ENCODE peak calls at places on chromosomes 16 and 17, in nine cellular contexts. Q, R, C, W, T, B, A, P and F are unnamed samples.

GRCh38 chr16:13322357-13322756 is 421.0 kb downstream of the SHISA9 start:
- DNase-seq in Q (no peak), R (no peak), C (peak), W (no peak), T (no peak), B (no peak), A (no peak), P (no peak), F (no peak)

GRCh38 chr17:29076722-29077121 is 33.8 kb downstream of the PIPOX start:
- DNase-seq in Q (no peak), R (no peak), C (no peak), W (no peak), T (no peak), B (no peak), A (no peak), P (no peak), F (no peak)

GRCh38 chr17:13429201-13429600 is 172.5 kb downstream of the HS3ST3A1 start:
- DNase-seq in Q (no peak), R (peak), C (no peak), W (peak), T (peak), B (no peak), A (no peak), P (no peak), F (no peak)

GRCh38 chr17:18141210-18141803 is 32.8 kb downstream of the MYO15A start:
- DNase-seq in Q (peak), R (peak), C (peak), W (peak), T (peak), B (no peak), A (peak), P (no peak), F (no peak)

GRCh38 chr17:38608648-38609047 is 2.9 kb upstream of the SRCIN1 start:
- DNase-seq in Q (no peak), R (no peak), C (no peak), W (no peak), T (no peak), B (peak), A (no peak), P (peak), F (peak)

GRCh38 chr16:12120331-12120981 is 143.9 kb downstream of the SNX29 start:
- DNase-seq in Q (no peak), R (peak), C (no peak), W (no peak), T (no peak), B (no peak), A (no peak), P (no peak), F (no peak)

GRCh38 chr16:30351586-30352419 is 3.3 kb downstream of the CD2BP2 start:
- DNase-seq in Q (no peak), R (peak), C (peak), W (no peak), T (peak), B (peak), A (no peak), P (peak), F (peak)

GRCh38 chr17:48102700-48103378 is 1.6 kb upstream of the CBX1 start:
- DNase-seq in Q (no peak), R (no peak), C (peak), W (peak), T (no peak), B (no peak), A (no peak), P (no peak), F (no peak)

GRCh38 chr17:68089881-68090280 is 54.3 kb downstream of the KPNA2 start:
- DNase-seq in Q (no peak), R (peak), C (no peak), W (no peak), T (peak), B (peak), A (no peak), P (no peak), F (peak)

GRCh38 chr16:84913315-84913714 is 93.5 kb downstream of the CRISPLD2 start:
- DNase-seq in Q (no peak), R (no peak), C (no peak), W (peak), T (no peak), B (no peak), A (no peak), P (no peak), F (peak)

GRCh38 chr17:39187152-39187830 is 10.2 kb downstream of the CACNB1 start:
- DNase-seq in Q (no peak), R (no peak), C (no peak), W (no peak), T (no peak), B (no peak), A (no peak), P (no peak), F (no peak)

GRCh38 chr16:513950-514349 is 13.6 kb upstream of the CAPN15 start:
- DNase-seq in Q (no peak), R (no peak), C (no peak), W (no peak), T (no peak), B (peak), A (no peak), P (no peak), F (no peak)

GRCh38 chr16:515963-516226 is 11.6 kb upstream of the CAPN15 start:
- DNase-seq in Q (no peak), R (no peak), C (no peak), W (no peak), T (no peak), B (peak), A (no peak), P (no peak), F (no peak)

GRCh38 chr16:515175-515962 is 12.1 kb upstream of the CAPN15 start:
- DNase-seq in Q (no peak), R (no peak), C (no peak), W (no peak), T (no peak), B (peak), A (no peak), P (no peak), F (no peak)

GRCh38 chr16:508884-509736 is 18.4 kb upstream of the CAPN15 start:
- DNase-seq in Q (no peak), R (peak), C (no peak), W (no peak), T (no peak), B (no peak), A (no peak), P (no peak), F (peak)

DNA sequence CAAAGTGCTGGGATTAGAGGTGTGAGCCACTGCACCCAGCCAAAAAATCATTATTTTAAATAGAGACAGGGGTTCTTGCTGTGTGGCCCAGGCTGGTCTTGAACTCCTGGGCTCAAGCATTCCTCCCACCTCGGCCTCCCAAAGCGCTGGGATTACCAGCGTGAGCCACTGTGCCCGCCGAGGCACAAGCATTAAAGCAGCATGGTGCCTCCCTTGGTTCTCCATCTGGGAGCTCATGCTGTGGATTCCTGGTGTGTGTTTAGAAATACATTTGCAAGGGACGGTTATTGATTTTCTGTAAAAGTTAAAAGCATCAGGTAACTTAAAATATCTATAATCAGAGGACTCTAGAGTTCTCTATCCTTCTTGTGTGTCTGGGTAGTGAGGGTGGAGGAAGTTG is 14.7 kb upstream of the CAPN15 start:
- DNase-seq in Q (no peak), R (no peak), C (no peak), W (no peak), T (no peak), B (peak), A (no peak), P (no peak), F (no peak)
- H3K4me3 ChIP-seq in Q (no peak), R (no peak), C (no peak), W (no peak), T (no peak), B (no peak), A (no peak), P (no peak), F (no peak)

GRCh38 chr17:74796211-74796610 is 20.1 kb upstream of the NAT9 start:
- DNase-seq in Q (no peak), R (no peak), C (no peak), W (no peak), T (no peak), B (no peak), A (no peak), P (no peak), F (no peak)
- H3K4me3 ChIP-seq in Q (no peak), R (no peak), C (no peak), W (no peak), T (no peak), B (no peak), A (no peak), P (no peak), F (no peak)

GRCh38 chr16:71520550-71520949 is 5.7 kb upstream of the CHST4 start:
- DNase-seq in Q (no peak), R (no peak), C (no peak), W (no peak), T (no peak), B (no peak), A (no peak), P (no peak), F (no peak)

GRCh38 chr16:71528863-71529262 is 2.6 kb downstream of the CHST4 start:
- DNase-seq in Q (no peak), R (no peak), C (no peak), W (no peak), T (no peak), B (no peak), A (no peak), P (no peak), F (no peak)

GRCh38 chr16:71526111-71526998 is at the start of gene CHST4:
- DNase-seq in Q (no peak), R (peak), C (peak), W (no peak), T (peak), B (no peak), A (peak), P (no peak), F (no peak)

GRCh38 chr16:71528257-71528656 is 2.0 kb downstream of the CHST4 start:
- DNase-seq in Q (no peak), R (no peak), C (no peak), W (no peak), T (no peak), B (no peak), A (no peak), P (no peak), F (no peak)

GRCh38 chr16:71524566-71525553 is 1.4 kb upstream of the CHST4 start:
- DNase-seq in Q (no peak), R (no peak), C (no peak), W (no peak), T (peak), B (no peak), A (no peak), P (no peak), F (no peak)
- H3K4me3 ChIP-seq in Q (no peak), R (no peak), C (no peak), W (no peak), T (no peak), B (no peak), A (no peak), P (no peak), F (no peak)

DNA sequence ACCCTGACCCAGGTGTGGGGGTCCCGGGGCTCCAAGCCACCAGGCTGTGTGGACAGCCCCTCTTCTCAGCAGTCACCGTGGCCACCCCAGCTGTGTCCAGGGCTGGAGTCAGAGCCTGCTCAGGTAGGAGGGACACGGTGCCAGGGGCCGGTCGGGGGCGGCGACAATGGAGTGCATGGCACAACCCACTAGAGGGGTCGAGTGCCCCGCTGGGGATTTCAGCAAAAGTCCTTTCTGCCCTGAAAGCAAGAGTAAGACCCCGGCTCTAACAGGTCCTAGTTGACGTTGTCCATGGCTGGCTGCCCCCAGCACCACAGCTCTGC is 11.3 kb downstream of the UTS2R start:
- DNase-seq in Q (no peak), R (no peak), C (no peak), W (no peak), T (no peak), B (peak), A (no peak), P (no peak), F (no peak)
- H3K4me3 ChIP-seq in Q (no peak), R (no peak), C (no peak), W (no peak), T (no peak), B (no peak), A (no peak), P (no peak), F (no peak)

GRCh38 chr16:66552288-66553143 is at the start of gene CKLF:
- DNase-seq in Q (peak), R (peak), C (peak), W (peak), T (peak), B (peak), A (peak), P (peak), F (peak)

GRCh38 chr16:66551788-66552287 is 538 bp upstream of the CKLF start:
- DNase-seq in Q (no peak), R (no peak), C (peak), W (no peak), T (peak), B (no peak), A (no peak), P (no peak), F (no peak)

GRCh38 chr16:66554492-66554891 is 2.1 kb downstream of the CKLF start:
- DNase-seq in Q (no peak), R (no peak), C (no peak), W (no peak), T (no peak), B (no peak), A (no peak), P (no peak), F (no peak)

GRCh38 chr16:66553223-66553622 is 847 bp downstream of the CKLF start:
- DNase-seq in Q (no peak), R (no peak), C (peak), W (no peak), T (peak), B (no peak), A (no peak), P (no peak), F (no peak)

GRCh38 chr16:66554021-66554420 is 1.6 kb downstream of the CKLF start:
- DNase-seq in Q (no peak), R (no peak), C (no peak), W (no peak), T (no peak), B (no peak), A (no peak), P (no peak), F (no peak)
- H3K4me3 ChIP-seq in Q (no peak), R (peak), C (peak), W (no peak), T (peak), B (peak), A (no peak), P (peak), F (peak)

DNA sequence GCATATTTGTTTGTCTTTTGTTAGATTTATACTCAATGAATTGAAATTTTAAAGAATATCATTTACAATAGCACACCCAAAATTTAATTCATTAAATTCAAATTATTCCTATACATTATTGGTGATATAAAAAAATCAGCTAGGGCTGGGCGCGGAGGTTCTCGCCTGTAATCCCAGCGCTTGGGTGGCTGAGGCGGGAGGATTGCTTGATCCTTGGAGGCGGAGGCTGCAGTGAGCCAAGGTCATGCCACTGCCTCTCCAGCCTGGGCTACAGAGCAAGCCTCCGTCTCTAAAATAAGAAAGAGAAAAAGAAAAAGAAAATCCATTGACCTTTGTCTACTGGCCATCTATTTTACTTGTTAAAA is 4.5 kb upstream of the PRDM7 start:
- DNase-seq in Q (no peak), R (no peak), C (no peak), W (no peak), T (peak), B (no peak), A (no peak), P (no peak), F (no peak)
- H3K4me3 ChIP-seq in Q (peak), R (no peak), C (no peak), W (no peak), T (peak), B (no peak), A (no peak), P (no peak), F (no peak)

GRCh38 chr16:86665319-86665675 is 86.9 kb downstream of the FOXL1 start:
- DNase-seq in Q (no peak), R (peak), C (no peak), W (no peak), T (peak), B (no peak), A (no peak), P (no peak), F (no peak)
- H3K4me3 ChIP-seq in Q (no peak), R (no peak), C (no peak), W (no peak), T (peak), B (no peak), A (no peak), P (no peak), F (no peak)

DNA sequence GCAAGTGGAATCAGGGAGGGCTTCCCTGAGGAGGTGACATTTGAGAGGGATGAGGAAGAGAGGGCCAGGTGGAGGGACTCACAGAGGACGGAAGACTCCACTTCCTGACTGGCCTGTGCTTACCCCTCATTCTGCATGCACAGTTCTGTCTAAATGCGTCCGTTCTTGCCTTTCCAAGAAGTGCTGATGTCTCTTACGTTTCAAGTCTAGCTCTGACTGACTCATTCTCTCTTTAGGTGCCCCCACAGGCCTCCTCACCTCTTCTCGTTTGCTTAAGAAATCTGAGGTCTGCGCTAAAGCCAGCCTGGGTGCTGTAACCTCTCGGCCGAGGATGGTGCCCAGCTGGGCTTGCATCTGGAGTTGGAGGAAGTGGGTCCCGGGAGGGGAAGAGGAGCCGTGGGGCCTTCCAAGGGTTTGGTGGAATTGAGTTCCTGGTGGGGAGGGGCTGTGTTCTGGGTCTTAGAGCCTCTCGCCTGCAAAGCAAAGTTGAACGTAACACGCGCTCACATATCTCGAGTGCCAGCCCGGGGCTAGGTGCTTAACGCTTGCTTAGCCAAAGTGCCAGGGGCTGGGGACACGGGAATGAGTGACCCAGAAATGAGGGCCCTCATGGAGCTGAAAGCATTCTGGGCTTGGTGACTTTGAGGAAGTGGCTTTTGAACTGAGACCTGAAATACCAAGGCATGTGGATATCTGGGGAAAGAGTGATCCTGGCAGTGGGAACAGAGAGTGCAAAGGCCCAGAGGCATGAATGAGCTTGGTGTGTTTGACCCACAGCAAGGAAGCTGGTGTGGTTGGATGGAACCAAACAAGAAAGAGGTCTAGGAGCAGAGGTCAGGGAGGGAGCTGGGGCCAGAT is 4.9 kb downstream of the IL4R start:
- DNase-seq in Q (no peak), R (peak), C (peak), W (no peak), T (no peak), B (peak), A (peak), P (no peak), F (no peak)
- H3K4me3 ChIP-seq in Q (no peak), R (no peak), C (peak), W (no peak), T (no peak), B (peak), A (no peak), P (peak), F (no peak)

GRCh38 chr17:22411185-22411784 is 719.0 kb downstream of the KCNJ18 start:
- DNase-seq in Q (no peak), R (no peak), C (no peak), W (no peak), T (no peak), B (no peak), A (no peak), P (no peak), F (no peak)
- H3K4me3 ChIP-seq in Q (no peak), R (no peak), C (no peak), W (no peak), T (no peak), B (no peak), A (no peak), P (no peak), F (no peak)